ENCODE peak calls at places on chromosomes 4 and X, in ten cellular contexts. One of them, this sample, is unnamed.

GRCh38 chr4:98706200-98706813 is 47.9 kb upstream of the TSPAN5 start:
- DNase-seq in stimulated activated CD4-positive, alpha-beta T cell treated with anti-CD3 and anti-CD28 coated beads, Interleukin-4, amount 100 ng/mL, for 48 hours: no peak
- DNase-seq in foreskin fibroblast: no peak
- DNase-seq in HCT116: no peak
- DNase-seq in NCI-H510A: no peak
- DNase-seq in uterus: no peak
- DNase-seq in H7: no peak
- DNase-seq in activated naive CD4-positive, alpha-beta T cell: no peak
- DNase-seq in ovary: no peak
- DNase-seq in astrocyte of the spinal cord: no peak
- DNase-seq in this sample: no peak

GRCh38 chrX:87583679-87584078 is 66.1 kb downstream of the KLHL4 start:
- DNase-seq in stimulated activated CD4-positive, alpha-beta T cell treated with anti-CD3 and anti-CD28 coated beads, Interleukin-4, amount 100 ng/mL, for 48 hours: no peak
- DNase-seq in foreskin fibroblast: no peak
- DNase-seq in HCT116: no peak
- DNase-seq in NCI-H510A: no peak
- DNase-seq in uterus: no peak
- DNase-seq in H7: no peak
- DNase-seq in activated naive CD4-positive, alpha-beta T cell: no peak
- DNase-seq in ovary: no peak
- DNase-seq in astrocyte of the spinal cord: no peak
- DNase-seq in this sample: no peak

GRCh38 chrX:64739792-64740378 is 236.4 kb downstream of the ZC4H2 start:
- DNase-seq in stimulated activated CD4-positive, alpha-beta T cell treated with anti-CD3 and anti-CD28 coated beads, Interleukin-4, amount 100 ng/mL, for 48 hours: no peak
- DNase-seq in foreskin fibroblast: no peak
- DNase-seq in HCT116: no peak
- DNase-seq in NCI-H510A: no peak
- DNase-seq in uterus: no peak
- DNase-seq in H7: no peak
- DNase-seq in activated naive CD4-positive, alpha-beta T cell: no peak
- DNase-seq in ovary: no peak
- DNase-seq in astrocyte of the spinal cord: no peak
- DNase-seq in this sample: no peak

GRCh38 chr4:1196421-1197183 is 24.2 kb upstream of the SPON2 start:
- DNase-seq in stimulated activated CD4-positive, alpha-beta T cell treated with anti-CD3 and anti-CD28 coated beads, Interleukin-4, amount 100 ng/mL, for 48 hours: no peak
- DNase-seq in foreskin fibroblast: no peak
- DNase-seq in HCT116: no peak
- DNase-seq in NCI-H510A: no peak
- DNase-seq in uterus: no peak
- DNase-seq in H7: peak; percentile 52
- DNase-seq in activated naive CD4-positive, alpha-beta T cell: no peak
- DNase-seq in ovary: no peak
- DNase-seq in astrocyte of the spinal cord: no peak
- DNase-seq in this sample: no peak

GRCh38 chr4:181959121-181959520 is 284.1 kb upstream of the TENM3 start:
- DNase-seq in stimulated activated CD4-positive, alpha-beta T cell treated with anti-CD3 and anti-CD28 coated beads, Interleukin-4, amount 100 ng/mL, for 48 hours: no peak
- DNase-seq in foreskin fibroblast: peak; percentile 84
- DNase-seq in HCT116: no peak
- DNase-seq in NCI-H510A: no peak
- DNase-seq in uterus: no peak
- DNase-seq in H7: no peak
- DNase-seq in activated naive CD4-positive, alpha-beta T cell: no peak
- DNase-seq in ovary: no peak
- DNase-seq in astrocyte of the spinal cord: peak; percentile 83
- DNase-seq in this sample: no peak

GRCh38 chr4:2862528-2862927 is 18.9 kb downstream of the ADD1 start:
- DNase-seq in stimulated activated CD4-positive, alpha-beta T cell treated with anti-CD3 and anti-CD28 coated beads, Interleukin-4, amount 100 ng/mL, for 48 hours: no peak
- DNase-seq in foreskin fibroblast: no peak
- DNase-seq in HCT116: peak; percentile 15
- DNase-seq in NCI-H510A: no peak
- DNase-seq in uterus: no peak
- DNase-seq in H7: peak; percentile 52
- DNase-seq in activated naive CD4-positive, alpha-beta T cell: no peak
- DNase-seq in ovary: no peak
- DNase-seq in astrocyte of the spinal cord: peak; percentile 30
- DNase-seq in this sample: no peak

GRCh38 chr4:3291969-3292570 is 751 bp upstream of the RGS12 start:
- DNase-seq in stimulated activated CD4-positive, alpha-beta T cell treated with anti-CD3 and anti-CD28 coated beads, Interleukin-4, amount 100 ng/mL, for 48 hours: peak; percentile 22
- DNase-seq in foreskin fibroblast: peak; percentile 49
- DNase-seq in HCT116: peak; percentile 8
- DNase-seq in NCI-H510A: no peak
- DNase-seq in uterus: peak; percentile 57
- DNase-seq in H7: peak; percentile 86
- DNase-seq in activated naive CD4-positive, alpha-beta T cell: no peak
- DNase-seq in ovary: peak; percentile 60
- DNase-seq in astrocyte of the spinal cord: peak; percentile 18
- DNase-seq in this sample: peak; percentile 39

GRCh38 chrX:39829965-39830364 is 267.8 kb downstream of the BCOR start:
- DNase-seq in stimulated activated CD4-positive, alpha-beta T cell treated with anti-CD3 and anti-CD28 coated beads, Interleukin-4, amount 100 ng/mL, for 48 hours: no peak
- DNase-seq in foreskin fibroblast: no peak
- DNase-seq in HCT116: no peak
- DNase-seq in NCI-H510A: no peak
- DNase-seq in uterus: no peak
- DNase-seq in H7: no peak
- DNase-seq in activated naive CD4-positive, alpha-beta T cell: no peak
- DNase-seq in ovary: no peak
- DNase-seq in astrocyte of the spinal cord: no peak
- DNase-seq in this sample: no peak

GRCh38 chrX:17046478-17047097 is 100.1 kb downstream of the REPS2 start:
- DNase-seq in stimulated activated CD4-positive, alpha-beta T cell treated with anti-CD3 and anti-CD28 coated beads, Interleukin-4, amount 100 ng/mL, for 48 hours: peak; percentile 22
- DNase-seq in foreskin fibroblast: no peak
- DNase-seq in HCT116: peak; percentile 44
- DNase-seq in NCI-H510A: peak; percentile 64
- DNase-seq in uterus: peak; percentile 67
- DNase-seq in H7: peak; percentile 67
- DNase-seq in activated naive CD4-positive, alpha-beta T cell: peak; percentile 3
- DNase-seq in ovary: peak; percentile 76
- DNase-seq in astrocyte of the spinal cord: peak; percentile 69
- DNase-seq in this sample: peak; percentile 39

GRCh38 chrX:53305996-53306937 is 24.9 kb upstream of the IQSEC2 start:
- DNase-seq in stimulated activated CD4-positive, alpha-beta T cell treated with anti-CD3 and anti-CD28 coated beads, Interleukin-4, amount 100 ng/mL, for 48 hours: no peak
- DNase-seq in foreskin fibroblast: no peak
- DNase-seq in HCT116: no peak
- DNase-seq in NCI-H510A: no peak
- DNase-seq in uterus: no peak
- DNase-seq in H7: no peak
- DNase-seq in activated naive CD4-positive, alpha-beta T cell: no peak
- DNase-seq in ovary: no peak
- DNase-seq in astrocyte of the spinal cord: no peak
- DNase-seq in this sample: no peak

GRCh38 chr4:181656748-181657147 is 586.5 kb upstream of the TENM3 start:
- DNase-seq in stimulated activated CD4-positive, alpha-beta T cell treated with anti-CD3 and anti-CD28 coated beads, Interleukin-4, amount 100 ng/mL, for 48 hours: no peak
- DNase-seq in foreskin fibroblast: no peak
- DNase-seq in HCT116: no peak
- DNase-seq in NCI-H510A: no peak
- DNase-seq in uterus: no peak
- DNase-seq in H7: no peak
- DNase-seq in activated naive CD4-positive, alpha-beta T cell: no peak
- DNase-seq in ovary: no peak
- DNase-seq in astrocyte of the spinal cord: no peak
- DNase-seq in this sample: no peak

GRCh38 chr4:101284546-101284945 is 62.8 kb downstream of the PPP3CA start:
- DNase-seq in stimulated activated CD4-positive, alpha-beta T cell treated with anti-CD3 and anti-CD28 coated beads, Interleukin-4, amount 100 ng/mL, for 48 hours: no peak
- DNase-seq in foreskin fibroblast: no peak
- DNase-seq in HCT116: no peak
- DNase-seq in NCI-H510A: no peak
- DNase-seq in uterus: no peak
- DNase-seq in H7: no peak
- DNase-seq in activated naive CD4-positive, alpha-beta T cell: no peak
- DNase-seq in ovary: no peak
- DNase-seq in astrocyte of the spinal cord: peak; percentile 41
- DNase-seq in this sample: no peak

This sample was measured in progenitor cell of endocrine pancreas.